ENCODE peak calls at places on chromosomes 11 and 22, in nine cellular contexts. W is stimulated activated naive CD8-positive, alpha-beta T cell treated with anti-CD3 and anti-CD28 coated beads, Interleukin-15, Interleukin-2, amounts not matched to agents 100 U/mL and 50 U/mL, for 24 hours; B is sigmoid colon; O is astrocyte of the cerebellum; Z is T-helper 2 cell; G is stimulated activated CD8-positive, alpha-beta memory T cell treated with anti-CD3 and anti-CD28 coated beads, Interleukin-4, amount 100 ng/mL, for 4 hours; J is GM19239; F is RPMI8226; I is NCI-H1092 treated with DMSO at 0.1 percent for 48 hours. M is an unnamed sample.

GRCh38 chr11:24422371-24422770 is 74.5 kb upstream of the LUZP2 start:
- DNase-seq in G (no peak), W (no peak), O (peak), F (no peak), B (no peak), J (no peak), I (no peak), Z (no peak), M (no peak)

GRCh38 chr11:119023741-119024140 is 5.2 kb downstream of the TRAPPC4 start:
- DNase-seq in G (no peak), Z (no peak), B (no peak), F (no peak), O (no peak), J (no peak), I (no peak), W (no peak), M (no peak)

GRCh38 chr22:27399161-27399560 is 402.4 kb downstream of the MN1 start:
- DNase-seq in W (no peak), G (no peak), Z (no peak), O (no peak), B (no peak), J (no peak), F (no peak), I (no peak), M (no peak)

GRCh38 chr22:37650463-37651136 is 7.9 kb upstream of the PDXP start:
- DNase-seq in J (no peak), I (no peak), B (no peak), W (no peak), Z (no peak), F (no peak), O (no peak), G (no peak), M (no peak)

GRCh38 chr22:49958462-49958921 is 2.1 kb upstream of the PIM3 start:
- DNase-seq in Z (no peak), B (peak), W (no peak), G (no peak), F (no peak), J (no peak), O (no peak), I (no peak), M (no peak)

GRCh38 chr11:78194490-78194889 is 5.8 kb downstream of the USP35 start:
- DNase-seq in Z (no peak), J (no peak), F (no peak), I (no peak), W (no peak), B (peak), G (no peak), O (no peak), M (no peak)

GRCh38 chr11:106585061-106585460 is 433.2 kb downstream of the GUCY1A2 start:
- DNase-seq in J (no peak), W (no peak), Z (no peak), G (no peak), I (no peak), F (peak), O (no peak), B (no peak), M (no peak)

GRCh38 chr22:40533712-40534378 is 102.7 kb downstream of the MRTFA start:
- DNase-seq in G (no peak), Z (peak), B (no peak), O (no peak), J (peak), W (peak), I (no peak), F (peak), M (no peak)

GRCh38 chr22:43197271-43197941 is 10.5 kb upstream of the TTLL12 start:
- DNase-seq in B (no peak), Z (no peak), J (no peak), F (peak), I (no peak), O (no peak), G (no peak), W (no peak), M (peak)

GRCh38 chr11:10664005-10664404 is 29.6 kb downstream of the IRAG1 start:
- DNase-seq in G (no peak), W (no peak), Z (no peak), I (no peak), O (no peak), B (no peak), F (no peak), J (no peak), M (no peak)

GRCh38 chr11:61980783-61981541 is 13.5 kb upstream of the FTH1 start:
- DNase-seq in F (no peak), O (no peak), J (no peak), W (no peak), Z (no peak), I (no peak), G (no peak), B (no peak), M (no peak)

GRCh38 chr22:37321288-37321687 is 39.0 kb downstream of the CYTH4 start:
- DNase-seq in F (no peak), B (no peak), O (no peak), Z (no peak), W (no peak), I (peak), J (no peak), G (no peak), M (no peak)

GRCh38 chr11:76629133-76629852 is 41.3 kb downstream of the LRRC32 start:
- DNase-seq in O (no peak), F (no peak), G (no peak), W (peak), I (no peak), B (peak), J (no peak), Z (no peak), M (no peak)

GRCh38 chr11:128190312-128190711 is 397.0 kb downstream of the ETS1 start:
- DNase-seq in G (no peak), I (no peak), Z (peak), J (no peak), B (no peak), W (peak), O (no peak), F (no peak), M (no peak)

GRCh38 chr11:64224891-64225607 is 937 bp downstream of the TRPT1 start:
- DNase-seq in Z (no peak), F (no peak), B (peak), W (no peak), G (no peak), J (no peak), I (no peak), O (no peak), M (no peak)

GRCh38 chr11:104443387-104443786 is 279.4 kb upstream of the PDGFD start:
- DNase-seq in I (no peak), O (peak), W (no peak), G (no peak), Z (no peak), J (no peak), F (no peak), B (no peak), M (no peak)

GRCh38 chr22:46247443-46247975 is 2.6 kb downstream of the CDPF1 start:
- DNase-seq in B (no peak), Z (no peak), W (no peak), I (no peak), J (no peak), G (no peak), O (no peak), F (no peak), M (no peak)

GRCh38 chr22:44427506-44428470 is 70.2 kb downstream of the RTL6 start:
- DNase-seq in J (no peak), I (no peak), G (no peak), Z (no peak), O (no peak), B (peak), F (no peak), W (no peak), M (no peak)

GRCh38 chr11:57568330-57568766 is 876 bp upstream of the UBE2L6 start:
- DNase-seq in Z (peak), G (peak), I (no peak), F (no peak), W (peak), O (no peak), B (peak), J (no peak), M (peak)

GRCh38 chr11:93686226-93686625 is 24.7 kb downstream of the CEP295 start:
- DNase-seq in O (no peak), G (no peak), B (no peak), F (no peak), I (no peak), W (no peak), J (no peak), Z (no peak), M (no peak)

GRCh38 chr22:33020721-33021120 is 37.5 kb downstream of the SYN3 start:
- DNase-seq in O (no peak), W (no peak), J (no peak), I (no peak), F (no peak), G (no peak), Z (no peak), B (no peak), M (no peak)

GRCh38 chr22:20247010-20247505 is 21.1 kb downstream of the RTN4R start:
- DNase-seq in I (no peak), Z (no peak), F (no peak), O (no peak), G (no peak), J (peak), B (no peak), W (no peak), M (no peak)

GRCh38 chr11:2534131-2534956 is 89.5 kb downstream of the KCNQ1 start:
- DNase-seq in G (no peak), W (peak), J (no peak), B (peak), I (no peak), Z (no peak), F (no peak), O (no peak), M (no peak)

GRCh38 chr11:13776134-13776815 is 107.8 kb downstream of the FAR1 start:
- DNase-seq in W (peak), O (no peak), B (no peak), F (peak), I (peak), Z (no peak), J (no peak), G (peak), M (no peak)

GRCh38 chr11:125410091-125410490 is 86.0 kb downstream of the FEZ1 start:
- DNase-seq in I (no peak), J (no peak), W (no peak), B (no peak), O (no peak), Z (no peak), G (no peak), F (no peak), M (no peak)

GRCh38 chr11:118164885-118165284 is 11.6 kb downstream of the SCN2B start:
- DNase-seq in W (no peak), I (no peak), Z (no peak), J (no peak), G (no peak), F (no peak), O (no peak), B (no peak), M (no peak)

GRCh38 chr11:63978551-63979235 is 4.3 kb downstream of the COX8A start:
- DNase-seq in J (no peak), O (no peak), B (no peak), W (no peak), F (no peak), Z (no peak), G (no peak), I (no peak), M (no peak)

GRCh38 chr22:40728731-40729189 is 49.5 kb downstream of the MCHR1 start:
- DNase-seq in I (no peak), W (peak), F (no peak), J (no peak), B (no peak), G (peak), Z (peak), O (no peak), M (peak)

GRCh38 chr22:43743131-43743530 is 69.0 kb downstream of the EFCAB6 start:
- DNase-seq in W (no peak), B (no peak), I (no peak), O (no peak), F (peak), J (no peak), G (no peak), Z (no peak), M (no peak)